ENCODE peak calls at places on chromosomes 4 and X, in six cellular contexts. One of them, this sample, is unnamed.

GRCh38 chrX:85503258-85504158 is 124.0 kb upstream of the POF1B start:
- DNase-seq in globus pallidus: no peak
- DNase-seq in stimulated activated CD8-positive, alpha-beta memory T cell treated with anti-CD3 and anti-CD28 coated beads, Interleukin-12 subunit alpha, Interleukin-12 subunit beta, amount 100 ng/mL, for 4 hours: no peak
- DNase-seq in upper lobe of right lung: no peak
- DNase-seq in DMS79: no peak
- DNase-seq in GM04504: no peak
- DNase-seq in this sample: no peak

GRCh38 chrX:19381326-19381725 is 37.6 kb downstream of the PDHA1 start:
- DNase-seq in globus pallidus: no peak
- DNase-seq in upper lobe of right lung: no peak
- DNase-seq in stimulated activated CD8-positive, alpha-beta memory T cell treated with anti-CD3 and anti-CD28 coated beads, Interleukin-12 subunit alpha, Interleukin-12 subunit beta, amount 100 ng/mL, for 4 hours: no peak
- DNase-seq in DMS79: no peak
- DNase-seq in GM04504: no peak
- DNase-seq in this sample: no peak

GRCh38 chr4:52726821-52727580 is 24.2 kb downstream of the ERVMER34-1 start:
- DNase-seq in stimulated activated CD8-positive, alpha-beta memory T cell treated with anti-CD3 and anti-CD28 coated beads, Interleukin-12 subunit alpha, Interleukin-12 subunit beta, amount 100 ng/mL, for 4 hours: no peak
- DNase-seq in globus pallidus: no peak
- DNase-seq in upper lobe of right lung: no peak
- DNase-seq in DMS79: no peak
- DNase-seq in GM04504: no peak
- DNase-seq in this sample: no peak

GRCh38 chr4:3244002-3244401 is 5.0 kb upstream of the MSANTD1 start:
- DNase-seq in DMS79: no peak
- DNase-seq in globus pallidus: no peak
- DNase-seq in GM04504: no peak
- DNase-seq in upper lobe of right lung: no peak
- DNase-seq in stimulated activated CD8-positive, alpha-beta memory T cell treated with anti-CD3 and anti-CD28 coated beads, Interleukin-12 subunit alpha, Interleukin-12 subunit beta, amount 100 ng/mL, for 4 hours: no peak
- DNase-seq in this sample: no peak

GRCh38 chr4:54660591-54660990 is 2.8 kb downstream of the KIT start:
- DNase-seq in stimulated activated CD8-positive, alpha-beta memory T cell treated with anti-CD3 and anti-CD28 coated beads, Interleukin-12 subunit alpha, Interleukin-12 subunit beta, amount 100 ng/mL, for 4 hours: no peak
- DNase-seq in upper lobe of right lung: no peak
- DNase-seq in globus pallidus: no peak
- DNase-seq in DMS79: no peak
- DNase-seq in GM04504: peak
- DNase-seq in this sample: no peak

GRCh38 chrX:154093965-154094364 is 3.6 kb downstream of the MECP2 start:
- DNase-seq in stimulated activated CD8-positive, alpha-beta memory T cell treated with anti-CD3 and anti-CD28 coated beads, Interleukin-12 subunit alpha, Interleukin-12 subunit beta, amount 100 ng/mL, for 4 hours: no peak
- DNase-seq in upper lobe of right lung: no peak
- DNase-seq in globus pallidus: no peak
- DNase-seq in GM04504: no peak
- DNase-seq in DMS79: no peak
- DNase-seq in this sample: no peak

GRCh38 chr4:137909910-137910309 is 332.2 kb downstream of the SLC7A11 start:
- DNase-seq in GM04504: no peak
- DNase-seq in stimulated activated CD8-positive, alpha-beta memory T cell treated with anti-CD3 and anti-CD28 coated beads, Interleukin-12 subunit alpha, Interleukin-12 subunit beta, amount 100 ng/mL, for 4 hours: no peak
- DNase-seq in DMS79: no peak
- DNase-seq in upper lobe of right lung: peak
- DNase-seq in globus pallidus: no peak
- DNase-seq in this sample: no peak

GRCh38 chr4:184596617-184597185 is 52.5 kb downstream of the CASP3 start:
- DNase-seq in DMS79: no peak
- DNase-seq in stimulated activated CD8-positive, alpha-beta memory T cell treated with anti-CD3 and anti-CD28 coated beads, Interleukin-12 subunit alpha, Interleukin-12 subunit beta, amount 100 ng/mL, for 4 hours: no peak
- DNase-seq in globus pallidus: no peak
- DNase-seq in GM04504: no peak
- DNase-seq in upper lobe of right lung: no peak
- DNase-seq in this sample: no peak

GRCh38 chr4:4848540-4848939 is 10.9 kb upstream of the MSX1 start:
- DNase-seq in stimulated activated CD8-positive, alpha-beta memory T cell treated with anti-CD3 and anti-CD28 coated beads, Interleukin-12 subunit alpha, Interleukin-12 subunit beta, amount 100 ng/mL, for 4 hours: no peak
- DNase-seq in upper lobe of right lung: peak
- DNase-seq in globus pallidus: no peak
- DNase-seq in GM04504: no peak
- DNase-seq in DMS79: no peak
- DNase-seq in this sample: no peak

This sample was measured in pons.